ENCODE peak calls at places on chromosomes 1 and 21, in nine cellular contexts. Q, R, A, Z, I, B, M, Y and O are unnamed samples.

GRCh38 chr1:31216016-31216415 is 23.7 kb downstream of the NKAIN1 start:
- DNase-seq in M (no peak), I (peak), B (no peak), Z (peak), Q (no peak), R (peak), Y (no peak), A (peak), O (no peak)

GRCh38 chr1:3350441-3351261 is 103.8 kb upstream of the ARHGEF16 start:
- DNase-seq in M (no peak), Q (no peak), I (peak), B (no peak), Z (no peak), R (no peak), Y (no peak), A (no peak), O (no peak)

GRCh38 chr1:209590405-209590804 is 6.9 kb downstream of the CAMK1G start:
- DNase-seq in Z (no peak), A (no peak), R (no peak), Q (no peak), M (no peak), B (no peak), Y (no peak), I (no peak), O (no peak)

GRCh38 chr1:161089938-161090337 is 580 bp upstream of the NECTIN4 start:
- DNase-seq in Y (no peak), R (no peak), M (no peak), Q (no peak), I (no peak), Z (no peak), A (no peak), B (no peak), O (no peak)

GRCh38 chr1:90809093-90809492 is 92.0 kb upstream of the BARHL2 start:
- DNase-seq in Q (no peak), M (no peak), A (no peak), R (no peak), Z (no peak), Y (no peak), B (no peak), I (no peak), O (no peak)

GRCh38 chr1:234412830-234413229 is 39.6 kb downstream of the COA6 start:
- DNase-seq in R (no peak), M (no peak), A (no peak), Q (no peak), I (no peak), B (no peak), Y (no peak), Z (no peak), O (no peak)

GRCh38 chr21:33377221-33377620 is 26.0 kb upstream of the IFNGR2 start:
- DNase-seq in B (no peak), A (no peak), Y (no peak), Q (no peak), Z (no peak), M (no peak), R (no peak), I (no peak), O (no peak)

GRCh38 chr1:225520587-225521227 is 92.9 kb upstream of the LBR start:
- DNase-seq in R (no peak), Q (no peak), I (no peak), Y (no peak), A (no peak), Z (no peak), B (no peak), M (no peak), O (no peak)

GRCh38 chr1:64080947-64081562 is 122.4 kb upstream of the UBE2U start:
- DNase-seq in A (no peak), Y (no peak), Z (peak), R (no peak), Q (no peak), M (peak), I (no peak), B (no peak), O (no peak)

GRCh38 chr1:230047114-230047865 is 19.7 kb upstream of the GALNT2 start:
- DNase-seq in M (peak), Q (no peak), Y (no peak), Z (peak), B (no peak), A (no peak), R (no peak), I (no peak), O (no peak)

GRCh38 chr1:111857251-111857651 is 101.5 kb downstream of the DDX20 start:
- DNase-seq in B (no peak), A (peak), Q (no peak), Z (no peak), Y (no peak), M (no peak), I (no peak), R (no peak), O (no peak)

GRCh38 chr1:91651671-91652071 is 151.0 kb downstream of the CDC7 start:
- DNase-seq in Y (no peak), A (no peak), I (peak), M (peak), Q (no peak), B (no peak), R (peak), Z (no peak), O (no peak)

GRCh38 chr1:35506960-35507901 is 50.0 kb downstream of the KIAA0319L start:
- DNase-seq in I (no peak), A (no peak), R (no peak), Z (no peak), B (no peak), Q (no peak), M (peak), Y (no peak), O (peak)

GRCh38 chr1:22208973-22209378 is 66.1 kb upstream of the WNT4 start:
- DNase-seq in Z (no peak), Q (no peak), R (no peak), B (no peak), M (no peak), I (no peak), Y (no peak), A (no peak), O (no peak)

GRCh38 chr1:18668051-18668450 is 37.4 kb downstream of the PAX7 start:
- DNase-seq in Y (no peak), I (no peak), Z (peak), B (no peak), M (peak), Q (no peak), R (no peak), A (peak), O (no peak)

GRCh38 chr1:182217071-182217470 is 155.6 kb upstream of the ZNF648 start:
- DNase-seq in I (no peak), Q (no peak), R (no peak), M (peak), Z (peak), Y (no peak), B (no peak), A (no peak), O (no peak)

GRCh38 chr1:153537376-153537730 is 1.6 kb upstream of the S100A6 start:
- DNase-seq in R (no peak), I (no peak), Q (no peak), A (no peak), Z (no peak), Y (no peak), M (no peak), B (no peak), O (no peak)

GRCh38 chr1:80021891-80022290 is 1015.4 kb upstream of the ADGRL4 start:
- DNase-seq in Q (no peak), B (no peak), M (no peak), I (no peak), Y (no peak), Z (no peak), A (no peak), R (no peak), O (no peak)

GRCh38 chr1:72997041-72997440 is 714.7 kb upstream of the NEGR1 start:
- DNase-seq in A (no peak), M (no peak), R (no peak), Q (no peak), I (no peak), Y (no peak), B (no peak), Z (no peak), O (no peak)

GRCh38 chr1:60281360-60281932 is 207.9 kb upstream of the C1orf87 start:
- DNase-seq in R (peak), Z (peak), Q (no peak), I (peak), M (peak), Y (no peak), A (peak), B (peak), O (peak)

GRCh38 chr21:14617836-14618235 is 71.7 kb upstream of the SAMSN1 start:
- DNase-seq in Z (no peak), Y (no peak), R (no peak), I (no peak), B (no peak), A (no peak), M (no peak), Q (no peak), O (no peak)

GRCh38 chr1:95058974-95059373 is 13.8 kb downstream of the ALG14 start:
- DNase-seq in A (no peak), B (no peak), Q (no peak), M (no peak), R (no peak), Y (no peak), Z (no peak), I (no peak), O (no peak)

GRCh38 chr1:113804421-113805255 is 7.6 kb downstream of the RSBN1 start:
- DNase-seq in R (no peak), M (peak), Y (no peak), Q (peak), I (no peak), A (no peak), B (no peak), Z (peak), O (no peak)

DNA sequence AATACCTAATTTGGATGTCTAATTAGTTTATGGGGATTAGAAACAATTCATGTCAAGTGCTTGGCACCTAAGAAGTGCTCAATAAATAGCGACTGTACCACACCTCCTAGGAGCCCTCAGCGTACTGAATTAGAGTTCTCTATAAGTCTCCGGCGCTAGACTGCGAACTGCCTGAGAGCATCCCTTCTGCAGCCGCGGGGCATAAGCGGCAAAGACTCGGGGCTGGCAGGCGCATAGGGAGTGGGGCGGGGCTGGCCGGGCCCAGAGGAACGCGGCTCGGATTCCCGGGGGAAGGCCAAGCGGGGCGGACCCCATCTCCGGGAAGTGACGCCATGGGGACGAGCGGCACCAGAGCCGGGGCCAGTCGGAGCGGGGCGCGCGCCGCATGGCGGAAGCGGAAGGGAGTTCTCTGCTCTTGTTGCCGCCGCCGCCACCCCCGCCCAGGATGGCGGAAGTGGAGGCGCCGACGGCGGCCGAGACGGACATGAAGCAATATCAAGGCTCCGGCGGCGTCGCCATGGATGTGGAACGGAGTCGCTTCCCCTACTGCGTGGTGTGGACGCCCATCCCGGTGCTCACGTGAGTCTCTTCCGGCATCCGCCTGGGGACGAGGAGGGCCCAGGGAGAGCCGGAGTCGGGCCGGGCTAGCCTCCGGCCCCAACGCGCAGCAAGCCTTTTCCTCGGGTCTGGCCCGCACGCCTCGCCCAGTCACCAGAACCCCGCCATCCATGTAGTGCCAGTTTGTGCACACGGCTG is at the start of gene TMEM222:
- DNase-seq in B (peak), A (peak), Y (peak), I (peak), M (peak), R (peak), Q (peak), Z (peak), O (peak)
- TF ChIP-seq CTCF in B (no peak), A (peak), Y (no peak), I (peak), M (no peak), R (peak), Q (peak), Z (no peak), O (no peak)

GRCh38 chr1:43970911-43971310 is 1.1 kb downstream of the DPH2 start:
- DNase-seq in I (no peak), Z (no peak), Y (no peak), A (no peak), R (no peak), M (no peak), B (no peak), Q (no peak), O (no peak)

GRCh38 chr1:43970502-43970901 is 692 bp downstream of the DPH2 start:
- DNase-seq in B (no peak), Q (no peak), A (no peak), I (no peak), R (no peak), M (no peak), Z (no peak), Y (no peak), O (no peak)

GRCh38 chr1:43969416-43969745 is 429 bp upstream of the DPH2 start:
- DNase-seq in B (no peak), M (no peak), Q (no peak), A (no peak), Z (no peak), I (no peak), Y (no peak), R (no peak), O (no peak)

GRCh38 chr1:43968348-43968948 is 1.4 kb upstream of the DPH2 start:
- DNase-seq in I (no peak), B (peak), R (no peak), M (peak), Z (no peak), Y (no peak), A (no peak), Q (no peak), O (no peak)

GRCh38 chr1:43969746-43970466 is at the start of gene DPH2:
- DNase-seq in A (peak), Z (peak), M (peak), B (peak), R (peak), Y (peak), I (peak), Q (peak), O (peak)
- TF ChIP-seq CTCF in A (no peak), Z (no peak), M (peak), B (peak), R (peak), Y (no peak), I (no peak), Q (no peak), O (no peak)

GRCh38 chr1:202656057-202656456 is 54.2 kb downstream of the SYT2 start:
- DNase-seq in Y (no peak), R (no peak), B (no peak), Q (no peak), M (no peak), A (no peak), Z (no peak), I (no peak), O (no peak)
- TF ChIP-seq CTCF in Y (no peak), R (no peak), B (peak), Q (peak), M (peak), A (no peak), Z (peak), I (no peak), O (no peak)

GRCh38 chr1:70990460-70991253 is 57.0 kb downstream of the PTGER3 start:
- DNase-seq in A (no peak), Q (no peak), Y (no peak), M (peak), B (no peak), Z (no peak), R (no peak), I (no peak), O (no peak)

GRCh38 chr1:70993841-70994240 is 53.8 kb downstream of the PTGER3 start:
- DNase-seq in B (no peak), A (no peak), M (no peak), Z (no peak), Q (no peak), Y (no peak), R (no peak), I (no peak), O (no peak)

GRCh38 chr1:70997793-70998192 is 49.8 kb downstream of the PTGER3 start:
- DNase-seq in Q (no peak), B (no peak), Y (no peak), Z (no peak), M (no peak), I (no peak), R (no peak), A (no peak), O (no peak)

GRCh38 chr1:70992521-70992920 is 55.1 kb downstream of the PTGER3 start:
- DNase-seq in Q (no peak), Z (no peak), R (no peak), M (no peak), Y (no peak), B (no peak), I (no peak), A (no peak), O (no peak)

DNA sequence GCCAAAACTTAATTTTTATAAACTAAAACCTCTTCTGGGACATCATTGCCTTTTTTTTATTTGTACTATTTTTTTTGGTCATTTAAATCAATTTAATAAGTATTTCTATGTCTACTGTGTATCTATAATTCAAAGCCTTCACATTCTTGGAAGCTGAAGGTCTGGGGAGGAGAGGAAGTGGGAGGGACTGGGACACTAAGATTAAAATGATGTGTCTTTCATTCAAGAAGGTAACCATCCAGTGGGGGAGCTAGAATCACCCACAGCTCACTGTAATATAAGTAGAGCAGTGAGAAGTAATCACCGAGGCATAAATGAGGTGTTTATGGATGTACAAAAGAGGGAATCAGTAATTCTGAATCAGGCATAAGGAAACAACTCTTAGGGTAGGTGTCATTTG is 52.9 kb downstream of the PTGER3 start:
- DNase-seq in A (no peak), B (no peak), Y (no peak), R (no peak), M (no peak), Q (no peak), I (no peak), Z (no peak), O (no peak)
- TF ChIP-seq CTCF in A (no peak), B (no peak), Y (no peak), R (no peak), M (no peak), Q (no peak), I (no peak), Z (no peak), O (no peak)

GRCh38 chr1:6989506-6990159 is 204.4 kb downstream of the CAMTA1 start:
- DNase-seq in Q (no peak), Z (no peak), A (no peak), R (no peak), B (no peak), M (no peak), I (no peak), Y (no peak), O (no peak)

GRCh38 chr1:6988796-6989195 is 203.5 kb downstream of the CAMTA1 start:
- DNase-seq in Q (no peak), B (no peak), I (no peak), Y (no peak), R (no peak), M (no peak), A (no peak), Z (no peak), O (no peak)

GRCh38 chr1:6985528-6986276 is 200.4 kb downstream of the CAMTA1 start:
- DNase-seq in R (no peak), Y (no peak), I (no peak), M (no peak), B (no peak), Z (no peak), A (no peak), Q (no peak), O (no peak)

GRCh38 chr1:6986281-6986680 is 201.0 kb downstream of the CAMTA1 start:
- DNase-seq in Q (no peak), B (no peak), Y (no peak), M (no peak), R (no peak), Z (no peak), I (no peak), A (no peak), O (no peak)

DNA sequence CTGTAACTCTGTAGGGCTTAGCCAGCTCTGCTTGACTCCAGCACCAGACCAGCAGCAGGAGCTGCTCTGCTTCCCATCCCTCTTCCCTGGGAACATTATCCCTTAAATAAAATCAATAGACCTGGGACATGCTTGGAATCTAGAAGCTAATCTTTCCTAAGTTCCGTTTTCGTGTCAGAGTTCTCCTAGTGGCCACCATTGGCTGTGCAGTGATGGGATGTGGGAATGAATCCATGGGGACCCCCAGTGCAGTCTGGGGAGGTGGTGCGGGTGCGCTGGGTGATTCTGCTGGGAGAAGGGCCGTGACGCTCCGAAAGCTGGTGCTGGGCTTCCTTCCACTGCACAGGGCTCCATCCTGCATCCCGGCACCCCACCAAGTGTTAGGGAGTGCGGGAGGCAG is 202.7 kb downstream of the CAMTA1 start:
- DNase-seq in I (no peak), M (no peak), B (no peak), A (no peak), R (no peak), Y (no peak), Q (no peak), Z (no peak), O (no peak)
- TF ChIP-seq CTCF in I (no peak), M (peak), B (no peak), A (no peak), R (no peak), Y (no peak), Q (peak), Z (no peak), O (no peak)

GRCh38 chr1:191702124-191702523 is 456.1 kb upstream of the RGS18 start:
- DNase-seq in R (no peak), M (peak), Z (no peak), I (no peak), Q (no peak), B (no peak), A (no peak), Y (no peak), O (no peak)

GRCh38 chr1:191695865-191696264 is 462.4 kb upstream of the RGS18 start:
- DNase-seq in M (no peak), B (no peak), I (no peak), Z (no peak), R (no peak), Q (no peak), A (no peak), Y (no peak), O (peak)

GRCh38 chr1:191696371-191696770 is 461.9 kb upstream of the RGS18 start:
- DNase-seq in Q (no peak), B (no peak), I (no peak), Z (no peak), Y (no peak), M (no peak), R (no peak), A (no peak), O (no peak)

GRCh38 chr1:191699343-191699742 is 458.9 kb upstream of the RGS18 start:
- DNase-seq in M (no peak), R (no peak), Y (no peak), Z (no peak), I (no peak), Q (no peak), B (no peak), A (no peak), O (no peak)

GRCh38 chr1:191700922-191701321 is 457.3 kb upstream of the RGS18 start:
- DNase-seq in Q (no peak), Z (no peak), R (no peak), Y (no peak), B (no peak), A (no peak), M (no peak), I (no peak), O (no peak)
- TF ChIP-seq CTCF in Q (no peak), Z (no peak), R (no peak), Y (no peak), B (no peak), A (no peak), M (no peak), I (no peak), O (no peak)